ENCODE peak calls at places on chromosomes 7 and 10, in five cellular contexts. U, N, H, D and E are unnamed samples.

GRCh38 chr10:3332732-3333131 is 160.2 kb upstream of the PITRM1 start:
- DNase-seq in U (no peak), N (no peak), H (no peak), D (no peak), E (no peak)

GRCh38 chr7:67588631-67589030 is 592.0 kb downstream of the TYW1 start:
- DNase-seq in U (no peak), N (no peak), H (no peak), D (no peak), E (no peak)

GRCh38 chr7:67371429-67372305 is 375.0 kb downstream of the TYW1 start:
- DNase-seq in U (peak; percentile 82), N (peak; percentile 47), H (peak; percentile 75), D (peak; percentile 50), E (peak; percentile 50)

GRCh38 chr10:131195552-131196159 is 115.9 kb downstream of the TCERG1L start:
- DNase-seq in U (no peak), N (no peak), H (no peak), D (no peak), E (no peak)

GRCh38 chr7:87566311-87566710 is 34.4 kb downstream of the ABCB1 start:
- DNase-seq in U (no peak), N (no peak), H (no peak), D (no peak), E (no peak)

GRCh38 chr7:28539289-28539981 is 127.1 kb downstream of the CREB5 start:
- DNase-seq in U (no peak), N (no peak), H (no peak), D (no peak), E (no peak)

GRCh38 chr7:4244635-4245034 is 437.5 kb upstream of the FOXK1 start:
- DNase-seq in U (no peak), N (no peak), H (no peak), D (no peak), E (no peak)

GRCh38 chr7:1512781-1513656 is 8.8 kb upstream of the INTS1 start:
- DNase-seq in U (no peak), N (peak; percentile 77), H (peak; percentile 93), D (peak; percentile 66), E (no peak)

GRCh38 chr10:44284198-44285084 is 100.5 kb downstream of the CXCL12 start:
- DNase-seq in U (no peak), N (no peak), H (no peak), D (no peak), E (no peak)

GRCh38 chr10:134205-134742 is 981 bp upstream of the ZMYND11 start:
- DNase-seq in U (peak; percentile 26), N (no peak), H (no peak), D (peak; percentile 29), E (peak; percentile 22)

GRCh38 chr7:25249772-25250171 is 21.5 kb upstream of the NPVF start:
- DNase-seq in U (no peak), N (no peak), H (no peak), D (no peak), E (no peak)

GRCh38 chr7:49398236-49398635 is 375.2 kb upstream of the VWC2 start:
- DNase-seq in U (no peak), N (no peak), H (no peak), D (no peak), E (no peak)

GRCh38 chr7:69736411-69736810 is 138.1 kb downstream of the AUTS2 start:
- DNase-seq in U (no peak), N (no peak), H (no peak), D (no peak), E (no peak)

GRCh38 chr10:48598936-48599829 is 5.7 kb downstream of the ARHGAP22 start:
- DNase-seq in U (no peak), N (no peak), H (no peak), D (no peak), E (no peak)

GRCh38 chr7:27046854-27047549 is 48.8 kb downstream of the HOXA1 start:
- DNase-seq in U (no peak), N (peak; percentile 57), H (peak; percentile 80), D (no peak), E (no peak)

GRCh38 chr7:156585926-156586325 is 54.6 kb upstream of the RNF32 start:
- DNase-seq in U (no peak), N (no peak), H (no peak), D (no peak), E (no peak)

DNA sequence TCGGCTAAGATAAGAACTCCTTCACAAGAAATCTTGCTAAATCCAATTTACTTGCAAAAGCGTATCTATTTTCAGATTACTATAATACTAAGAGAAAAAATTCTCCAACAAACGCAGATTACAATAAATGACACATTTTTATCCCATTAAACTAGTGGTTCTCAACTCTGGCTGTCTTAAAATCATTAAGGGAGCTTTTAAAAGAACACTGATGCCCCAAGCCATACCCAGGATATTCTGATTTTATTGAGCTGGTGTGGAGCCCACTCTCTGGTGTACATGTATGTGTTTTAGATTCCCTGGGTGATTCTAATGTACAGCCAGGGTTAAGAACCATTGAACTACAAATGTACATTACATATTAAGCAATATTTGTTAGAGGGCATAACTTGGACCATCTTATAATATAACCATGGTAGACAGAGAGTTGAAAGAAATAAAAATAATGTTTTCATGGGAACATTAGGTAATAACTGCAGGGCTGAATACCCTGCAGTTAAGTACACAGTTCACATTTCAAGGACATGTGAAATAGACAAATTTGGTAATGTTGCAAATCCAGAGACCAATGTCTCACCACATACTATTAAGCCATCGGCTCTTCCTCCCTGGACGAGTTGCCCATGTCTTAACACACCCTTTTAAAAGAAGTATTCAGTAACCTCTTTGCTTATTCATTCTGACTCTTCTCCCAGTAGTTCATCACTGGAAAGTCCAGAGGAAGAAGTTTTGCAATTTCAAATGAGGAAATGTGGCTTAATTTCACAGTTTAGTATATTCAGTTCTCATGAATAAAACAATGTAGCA is 6.2 kb downstream of the GSAP start:
- DNase-seq in U (no peak), N (no peak), H (peak; percentile 95), D (no peak), E (no peak)
- H3K4me1 ChIP-seq in U (no peaks in the 10 kb centered on the region), N (peaks cover 12% of the 10 kb centered on the region), H (peaks cover 33% of the 10 kb centered on the region), D (peaks cover 11% of the 10 kb centered on the region), E (peaks cover 16% of the 10 kb centered on the region)

GRCh38 chr7:132367795-132368194 is 208.5 kb downstream of the PLXNA4 start:
- DNase-seq in U (no peak), N (no peak), H (no peak), D (no peak), E (no peak)

GRCh38 chr7:132362059-132362458 is 214.2 kb downstream of the PLXNA4 start:
- DNase-seq in U (no peak), N (no peak), H (no peak), D (no peak), E (no peak)

GRCh38 chr7:132368246-132368900 is 207.9 kb downstream of the PLXNA4 start:
- DNase-seq in U (no peak), N (no peak), H (no peak), D (no peak), E (no peak)

GRCh38 chr7:132371948-132372347 is 204.3 kb downstream of the PLXNA4 start:
- DNase-seq in U (no peak), N (no peak), H (no peak), D (no peak), E (no peak)

DNA sequence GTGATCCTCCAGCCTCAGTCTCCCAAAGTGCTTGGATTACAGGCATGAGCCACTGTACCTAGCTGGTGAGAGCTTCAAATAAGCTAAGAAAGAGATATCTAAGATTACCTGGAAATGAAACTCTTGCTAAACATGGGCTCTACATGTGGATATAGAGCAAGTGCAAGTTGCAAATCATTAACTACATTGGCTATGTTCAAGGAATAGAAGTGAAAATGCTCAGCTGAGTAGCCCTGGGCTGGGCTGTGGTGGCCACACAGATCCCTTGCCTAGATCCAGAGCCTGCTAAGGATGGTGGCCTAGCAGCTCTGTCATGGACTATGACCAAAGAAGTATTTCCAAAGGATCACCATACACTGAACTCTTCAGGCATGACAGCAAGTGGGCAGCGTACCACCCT is 209.3 kb downstream of the PLXNA4 start:
- DNase-seq in U (no peak), N (no peak), H (no peak), D (no peak), E (no peak)
- H3K27me3 ChIP-seq in U (no peaks in the 10 kb centered on the region), N (peaks cover 37% of the 10 kb centered on the region), H (no peaks in the 10 kb centered on the region), D (no peaks in the 10 kb centered on the region), E (no peaks in the 10 kb centered on the region)

GRCh38 chr10:99328579-99329237 is 448 bp upstream of the CNNM1 start:
- DNase-seq in U (no peak), N (no peak), H (peak; percentile 64), D (no peak), E (no peak)
- H3K4me3 ChIP-seq in U (peak overlapping the region; percentile 26), N (no peak overlapping the region), H (peak overlapping the region; percentile 70), D (no peak overlapping the region), E (no peak overlapping the region)

GRCh38 chr7:130272456-130273080 is 5.9 kb downstream of the CPA2 start:
- DNase-seq in U (no peak), N (no peak), H (no peak), D (no peak), E (no peak)
- H3K4me1 ChIP-seq in U (peaks cover 22% of the 10 kb centered on the region), N (peaks cover 3% of the 10 kb centered on the region), H (peaks cover 27% of the 10 kb centered on the region), D (no peaks in the 10 kb centered on the region), E (no peaks in the 10 kb centered on the region)

DNA sequence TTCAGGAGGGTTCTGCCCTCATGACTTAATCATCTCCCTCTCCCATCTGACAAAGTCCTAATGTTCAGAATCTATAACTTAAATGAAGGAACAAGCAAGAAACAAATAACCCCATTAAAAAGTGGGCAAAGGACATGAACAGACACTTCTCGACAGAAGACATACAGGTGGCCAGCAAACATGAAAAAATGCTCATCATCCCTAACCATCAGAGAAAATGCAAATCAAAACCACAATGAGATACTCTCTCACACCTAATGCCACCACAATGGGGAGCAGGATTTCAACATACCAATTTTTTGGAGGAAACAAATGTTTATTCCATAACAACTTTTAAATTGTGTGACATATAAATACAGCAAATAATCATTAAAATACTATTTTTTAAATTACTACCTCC is 3.0 kb upstream of the HTR7 start:
- DNase-seq in U (no peak), N (no peak), H (no peak), D (no peak), E (no peak)
- H3K27me3 ChIP-seq in U (peaks cover 8% of the 10 kb centered on the region), N (no peaks in the 10 kb centered on the region), H (peaks cover 2% of the 10 kb centered on the region), D (peaks cover 25% of the 10 kb centered on the region), E (no peaks in the 10 kb centered on the region)

GRCh38 chr7:142714375-142714774 is 34.9 kb upstream of the PRSS1 start:
- DNase-seq in U (no peak), N (no peak), H (no peak), D (peak; percentile 67), E (no peak)

GRCh38 chr7:142720140-142720773 is 29.0 kb upstream of the PRSS1 start:
- DNase-seq in U (no peak), N (no peak), H (no peak), D (no peak), E (no peak)

GRCh38 chr7:142718314-142718713 is 31.0 kb upstream of the PRSS1 start:
- DNase-seq in U (no peak), N (no peak), H (no peak), D (no peak), E (no peak)

GRCh38 chr7:142716596-142716995 is 32.7 kb upstream of the PRSS1 start:
- DNase-seq in U (no peak), N (no peak), H (no peak), D (no peak), E (no peak)

DNA sequence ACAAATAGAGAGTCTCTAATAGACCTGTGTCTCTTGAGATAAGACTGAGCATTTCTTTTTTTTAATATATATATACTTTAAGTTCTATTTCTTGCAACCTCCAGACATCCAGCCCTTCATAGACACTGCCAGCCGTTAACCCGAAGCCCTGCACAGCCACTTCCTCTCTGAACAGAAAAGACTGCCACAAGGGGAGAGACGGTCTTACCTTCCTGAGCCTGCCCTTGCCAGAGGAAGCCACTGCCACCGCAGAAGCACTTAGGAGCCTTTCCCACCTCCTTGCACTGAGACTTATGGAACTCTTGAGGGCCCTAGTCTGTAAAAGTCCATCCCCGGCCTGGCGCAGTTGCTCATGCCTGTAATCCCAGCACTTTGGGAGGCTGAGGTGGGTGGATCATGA is 31.8 kb upstream of the PRSS1 start:
- DNase-seq in U (no peak), N (no peak), H (no peak), D (no peak), E (no peak)
- H3K4me3 ChIP-seq in U (no peak overlapping the region), N (no peak overlapping the region), H (no peak overlapping the region), D (no peak overlapping the region), E (no peak overlapping the region)

GRCh38 chr10:11224792-11225448 is 207.2 kb downstream of the CELF2 start:
- DNase-seq in U (no peak), N (no peak), H (no peak), D (no peak), E (no peak)
- H3K4me1 ChIP-seq in U (peaks cover 6% of the 10 kb centered on the region), N (no peaks in the 10 kb centered on the region), H (no peaks in the 10 kb centered on the region), D (peaks cover 92% of the 10 kb centered on the region), E (no peaks in the 10 kb centered on the region)